ENCODE peak calls at places on chromosomes 7 and 10, in five cellular contexts. L, W, T, Q and S are unnamed samples.

GRCh38 chr10:100551733-100552132 is 16.0 kb downstream of the HIF1AN start:
- DNase-seq in L (no peak), Q (no peak), T (no peak), W (no peak), S (no peak)

GRCh38 chr7:92994889-92995288 is 122.9 kb downstream of the SAMD9 start:
- DNase-seq in Q (no peak), T (no peak), W (no peak), L (no peak), S (no peak)

GRCh38 chr7:7175075-7175695 is 7.2 kb upstream of the C1GALT1 start:
- DNase-seq in W (no peak), Q (no peak), T (no peak), L (no peak), S (no peak)

GRCh38 chr10:131838921-131839320 is 61.9 kb upstream of the PPP2R2D start:
- DNase-seq in T (no peak), W (no peak), Q (no peak), L (no peak), S (no peak)

GRCh38 chr7:37930226-37930948 is 9.9 kb downstream of the EPDR1 start:
- DNase-seq in W (no peak), T (no peak), Q (peak; percentile 61), L (no peak), S (no peak)

GRCh38 chr7:129561677-129562424 is 49.7 kb upstream of the NRF1 start:
- DNase-seq in T (no peak), L (no peak), Q (no peak), W (no peak), S (no peak)

GRCh38 chr10:71547841-71548493 is 151.2 kb downstream of the CDH23 start:
- DNase-seq in W (no peak), Q (no peak), T (no peak), L (no peak), S (no peak)

GRCh38 chr10:89741126-89741762 is 39.9 kb downstream of the KIF20B start:
- DNase-seq in L (no peak), Q (no peak), T (no peak), W (no peak), S (no peak)

GRCh38 chr10:114375082-114375481 is 29.2 kb downstream of the AFAP1L2 start:
- DNase-seq in Q (peak; percentile 32), T (peak; percentile 29), L (no peak), W (no peak), S (no peak)

GRCh38 chr10:115029452-115030375 is 63.5 kb upstream of the ATRNL1 start:
- DNase-seq in T (no peak), W (no peak), Q (no peak), L (no peak), S (no peak)

GRCh38 chr10:78337016-78337415 is 303.4 kb downstream of the RPS24 start:
- DNase-seq in T (no peak), W (no peak), L (no peak), Q (no peak), S (no peak)

GRCh38 chr7:100911484-100911883 is 15.8 kb upstream of the ACHE start:
- DNase-seq in Q (no peak), W (no peak), L (no peak), T (no peak), S (no peak)

GRCh38 chr10:127776816-127777215 is 39.8 kb downstream of the FOXI2 start:
- DNase-seq in T (no peak), W (no peak), L (no peak), Q (peak; percentile 6), S (no peak)

GRCh38 chr10:58023341-58024073 is 244.2 kb downstream of the IPMK start:
- DNase-seq in T (peak; percentile 0), L (no peak), Q (peak; percentile 92), W (no peak), S (no peak)

GRCh38 chr10:688621-689426 is 644 bp downstream of the DIP2C start:
- DNase-seq in W (no peak), L (peak; percentile 52), T (no peak), Q (peak; percentile 18), S (peak; percentile 24)

GRCh38 chr10:119737827-119738226 is 12.0 kb downstream of the INPP5F start:
- DNase-seq in T (peak; percentile 4), L (no peak), W (peak; percentile 4), Q (peak; percentile 82), S (no peak)

GRCh38 chr10:76583711-76584161 is 1053.9 kb downstream of the KCNMA1 start:
- DNase-seq in Q (peak; percentile 90), T (no peak), L (no peak), W (no peak), S (no peak)

GRCh38 chr7:108002726-108003590 is at the start of gene LAMB1:
- DNase-seq in T (no peak), W (no peak), Q (peak; percentile 77), L (peak; percentile 85), S (no peak)

GRCh38 chr7:92698237-92698841 is 108.1 kb upstream of the FAM133B start:
- DNase-seq in Q (peak; percentile 92), L (peak; percentile 25), W (peak; percentile 63), T (no peak), S (peak; percentile 44)

GRCh38 chr10:64733980-64734379 is 1212.8 kb downstream of the REEP3 start:
- DNase-seq in Q (peak; percentile 16), L (peak; percentile 15), W (peak; percentile 16), T (no peak), S (no peak)

GRCh38 chr10:125002423-125003145 is 60.7 kb downstream of the ZRANB1 start:
- DNase-seq in T (no peak), W (no peak), L (peak; percentile 2), Q (no peak), S (no peak)

GRCh38 chr10:125936331-125936730 is 40.0 kb downstream of the FANK1 start:
- DNase-seq in W (no peak), T (no peak), L (no peak), Q (no peak), S (no peak)

GRCh38 chr10:21145751-21146445 is 248.8 kb upstream of the NEBL start:
- DNase-seq in L (no peak), Q (no peak), T (no peak), W (no peak), S (no peak)

GRCh38 chr10:122567056-122567660 is 6.6 kb downstream of the DMBT1 start:
- DNase-seq in W (no peak), L (peak; percentile 17), Q (peak; percentile 16), T (no peak), S (no peak)

GRCh38 chr7:22302951-22303423 is 54.0 kb downstream of the RAPGEF5 start:
- DNase-seq in L (no peak), W (no peak), Q (no peak), T (no peak), S (no peak)

GRCh38 chr7:151191544-151191943 is 4.5 kb upstream of the ASB10 start:
- DNase-seq in T (no peak), L (no peak), Q (no peak), W (no peak), S (no peak)

GRCh38 chr7:25886387-25887240 is 265.4 kb upstream of the NFE2L3 start:
- DNase-seq in T (no peak), W (no peak), L (no peak), Q (no peak), S (no peak)

GRCh38 chr7:8184241-8184640 is 77.7 kb downstream of the ICA1 start:
- DNase-seq in W (peak; percentile 94), T (no peak), Q (no peak), L (no peak), S (no peak)

GRCh38 chr7:21318916-21319270 is 109.0 kb upstream of the SP4 start:
- DNase-seq in T (no peak), Q (no peak), W (no peak), L (no peak), S (no peak)

GRCh38 chr7:142855401-142855743 is 496 bp downstream of the EPHB6 start:
- DNase-seq in W (no peak), L (no peak), T (no peak), Q (no peak), S (no peak)

GRCh38 chr10:21969326-21970287 is 33.9 kb downstream of the DNAJC1 start:
- DNase-seq in L (no peak), W (no peak), T (no peak), Q (no peak), S (no peak)

GRCh38 chr10:98425511-98426352 is 10.8 kb upstream of the PYROXD2 start:
- DNase-seq in L (peak; percentile 46), T (no peak), Q (peak; percentile 45), W (peak; percentile 6), S (no peak)

GRCh38 chr10:815338-816104 is 116.0 kb downstream of the LARP4B start:
- DNase-seq in T (no peak), W (no peak), L (no peak), Q (no peak), S (no peak)

GRCh38 chr10:9096288-9096687 is 1041.8 kb downstream of the GATA3 start:
- DNase-seq in W (no peak), Q (no peak), T (no peak), L (no peak), S (no peak)

GRCh38 chr10:30752481-30752881 is 122.9 kb upstream of the LYZL2 start:
- DNase-seq in T (no peak), Q (no peak), L (no peak), W (no peak), S (no peak)